ENCODE peak calls at places on chromosomes 3 and 15, in nine cellular contexts. One of them, this sample, is unnamed.

GRCh38 chr3:77159182-77159581 is 119.3 kb downstream of the ROBO2 start:
- DNase-seq in cardiac muscle cell: no peak
- DNase-seq in MCF 10A: no peak
- DNase-seq in fibroblast of pulmonary artery: no peak
- DNase-seq in H9: no peak
- DNase-seq in transverse colon: no peak
- DNase-seq in activated B cell treated with CpG ODN at 0.5 μM for 24 hours: no peak
- DNase-seq in mucosa of descending colon: no peak
- DNase-seq in cardiac fibroblast: no peak
- DNase-seq in this sample: no peak

GRCh38 chr15:68385671-68386586 is 46.0 kb downstream of the ITGA11 start:
- DNase-seq in cardiac muscle cell: no peak
- DNase-seq in MCF 10A: no peak
- DNase-seq in fibroblast of pulmonary artery: no peak
- DNase-seq in H9: peak
- DNase-seq in transverse colon: no peak
- DNase-seq in activated B cell treated with CpG ODN at 0.5 μM for 24 hours: no peak
- DNase-seq in mucosa of descending colon: no peak
- DNase-seq in cardiac fibroblast: no peak
- DNase-seq in this sample: peak

GRCh38 chr3:16239082-16239770 is 25.5 kb downstream of the DPH3 start:
- DNase-seq in cardiac muscle cell: no peak
- DNase-seq in MCF 10A: peak
- DNase-seq in fibroblast of pulmonary artery: peak
- DNase-seq in H9: no peak
- DNase-seq in transverse colon: no peak
- DNase-seq in activated B cell treated with CpG ODN at 0.5 μM for 24 hours: no peak
- DNase-seq in mucosa of descending colon: no peak
- DNase-seq in cardiac fibroblast: peak
- DNase-seq in this sample: no peak

GRCh38 chr3:141393151-141394076 is 25.1 kb downstream of the ZBTB38 start:
- DNase-seq in cardiac muscle cell: no peak
- DNase-seq in MCF 10A: peak
- DNase-seq in fibroblast of pulmonary artery: no peak
- DNase-seq in H9: peak
- DNase-seq in transverse colon: no peak
- DNase-seq in activated B cell treated with CpG ODN at 0.5 μM for 24 hours: no peak
- DNase-seq in mucosa of descending colon: no peak
- DNase-seq in cardiac fibroblast: peak
- DNase-seq in this sample: no peak

GRCh38 chr3:106589306-106589942 is 720.6 kb upstream of the CBLB start:
- DNase-seq in cardiac muscle cell: no peak
- DNase-seq in MCF 10A: peak
- DNase-seq in fibroblast of pulmonary artery: peak
- DNase-seq in H9: no peak
- DNase-seq in transverse colon: no peak
- DNase-seq in activated B cell treated with CpG ODN at 0.5 μM for 24 hours: no peak
- DNase-seq in mucosa of descending colon: no peak
- DNase-seq in cardiac fibroblast: peak
- DNase-seq in this sample: no peak

GRCh38 chr3:32856355-32856889 is 38.6 kb downstream of the TRIM71 start:
- DNase-seq in cardiac muscle cell: no peak
- DNase-seq in MCF 10A: peak
- DNase-seq in fibroblast of pulmonary artery: no peak
- DNase-seq in H9: no peak
- DNase-seq in transverse colon: no peak
- DNase-seq in activated B cell treated with CpG ODN at 0.5 μM for 24 hours: no peak
- DNase-seq in mucosa of descending colon: no peak
- DNase-seq in cardiac fibroblast: no peak
- DNase-seq in this sample: no peak

GRCh38 chr3:197224034-197224444 is 74.4 kb downstream of the DLG1 start:
- DNase-seq in cardiac muscle cell: peak
- DNase-seq in MCF 10A: peak
- DNase-seq in fibroblast of pulmonary artery: peak
- DNase-seq in H9: no peak
- DNase-seq in transverse colon: no peak
- DNase-seq in activated B cell treated with CpG ODN at 0.5 μM for 24 hours: no peak
- DNase-seq in mucosa of descending colon: no peak
- DNase-seq in cardiac fibroblast: peak
- DNase-seq in this sample: no peak

GRCh38 chr3:193095366-193095765 is 145.7 kb upstream of the PLAAT1 start:
- DNase-seq in cardiac muscle cell: peak
- DNase-seq in MCF 10A: no peak
- DNase-seq in fibroblast of pulmonary artery: no peak
- DNase-seq in H9: no peak
- DNase-seq in transverse colon: no peak
- DNase-seq in activated B cell treated with CpG ODN at 0.5 μM for 24 hours: no peak
- DNase-seq in mucosa of descending colon: no peak
- DNase-seq in cardiac fibroblast: no peak
- DNase-seq in this sample: no peak

GRCh38 chr3:167895684-167896083 is 160.2 kb downstream of the SERPINI1 start:
- DNase-seq in cardiac muscle cell: no peak
- DNase-seq in MCF 10A: no peak
- DNase-seq in fibroblast of pulmonary artery: no peak
- DNase-seq in H9: peak
- DNase-seq in transverse colon: no peak
- DNase-seq in activated B cell treated with CpG ODN at 0.5 μM for 24 hours: no peak
- DNase-seq in mucosa of descending colon: no peak
- DNase-seq in cardiac fibroblast: no peak
- DNase-seq in this sample: no peak

GRCh38 chr3:133576169-133576568 is 2.7 kb downstream of the CDV3 start:
- DNase-seq in cardiac muscle cell: no peak
- DNase-seq in MCF 10A: no peak
- DNase-seq in fibroblast of pulmonary artery: no peak
- DNase-seq in H9: no peak
- DNase-seq in transverse colon: no peak
- DNase-seq in activated B cell treated with CpG ODN at 0.5 μM for 24 hours: no peak
- DNase-seq in mucosa of descending colon: no peak
- DNase-seq in cardiac fibroblast: peak
- DNase-seq in this sample: no peak

GRCh38 chr3:160265088-160265487 is 39.9 kb downstream of the C3orf80 start:
- DNase-seq in cardiac muscle cell: no peak
- DNase-seq in MCF 10A: no peak
- DNase-seq in fibroblast of pulmonary artery: no peak
- DNase-seq in H9: no peak
- DNase-seq in transverse colon: no peak
- DNase-seq in activated B cell treated with CpG ODN at 0.5 μM for 24 hours: no peak
- DNase-seq in mucosa of descending colon: no peak
- DNase-seq in cardiac fibroblast: no peak
- DNase-seq in this sample: no peak

GRCh38 chr3:59326246-59327024 is 276.6 kb upstream of the CFAP20DC start:
- DNase-seq in cardiac muscle cell: no peak
- DNase-seq in MCF 10A: peak
- DNase-seq in fibroblast of pulmonary artery: no peak
- DNase-seq in H9: peak
- DNase-seq in transverse colon: no peak
- DNase-seq in activated B cell treated with CpG ODN at 0.5 μM for 24 hours: no peak
- DNase-seq in mucosa of descending colon: no peak
- DNase-seq in cardiac fibroblast: no peak
- DNase-seq in this sample: no peak

GRCh38 chr3:193168911-193169310 is 72.1 kb upstream of the PLAAT1 start:
- DNase-seq in cardiac muscle cell: no peak
- DNase-seq in MCF 10A: no peak
- DNase-seq in fibroblast of pulmonary artery: no peak
- DNase-seq in H9: no peak
- DNase-seq in transverse colon: no peak
- DNase-seq in activated B cell treated with CpG ODN at 0.5 μM for 24 hours: no peak
- DNase-seq in mucosa of descending colon: no peak
- DNase-seq in cardiac fibroblast: no peak
- DNase-seq in this sample: no peak

GRCh38 chr3:99394831-99395733 is 243.3 kb upstream of the COL8A1 start:
- DNase-seq in cardiac muscle cell: no peak
- DNase-seq in MCF 10A: peak
- DNase-seq in fibroblast of pulmonary artery: peak
- DNase-seq in H9: no peak
- DNase-seq in transverse colon: no peak
- DNase-seq in activated B cell treated with CpG ODN at 0.5 μM for 24 hours: no peak
- DNase-seq in mucosa of descending colon: no peak
- DNase-seq in cardiac fibroblast: peak
- DNase-seq in this sample: no peak

GRCh38 chr3:56812749-56813655 is 11.3 kb upstream of the ARHGEF3 start:
- DNase-seq in cardiac muscle cell: no peak
- DNase-seq in MCF 10A: peak
- DNase-seq in fibroblast of pulmonary artery: peak
- DNase-seq in H9: no peak
- DNase-seq in transverse colon: no peak
- DNase-seq in activated B cell treated with CpG ODN at 0.5 μM for 24 hours: no peak
- DNase-seq in mucosa of descending colon: no peak
- DNase-seq in cardiac fibroblast: peak
- DNase-seq in this sample: no peak

GRCh38 chr3:130323503-130323902 is 22.0 kb upstream of the COL6A5 start:
- DNase-seq in cardiac muscle cell: no peak
- DNase-seq in MCF 10A: no peak
- DNase-seq in fibroblast of pulmonary artery: no peak
- DNase-seq in H9: no peak
- DNase-seq in transverse colon: no peak
- DNase-seq in activated B cell treated with CpG ODN at 0.5 μM for 24 hours: no peak
- DNase-seq in mucosa of descending colon: no peak
- DNase-seq in cardiac fibroblast: no peak
- DNase-seq in this sample: no peak

GRCh38 chr3:111547645-111548044 is 5.6 kb downstream of the CD96 start:
- DNase-seq in cardiac muscle cell: no peak
- DNase-seq in MCF 10A: no peak
- DNase-seq in fibroblast of pulmonary artery: no peak
- DNase-seq in H9: no peak
- DNase-seq in transverse colon: peak
- DNase-seq in activated B cell treated with CpG ODN at 0.5 μM for 24 hours: no peak
- DNase-seq in mucosa of descending colon: no peak
- DNase-seq in cardiac fibroblast: no peak
- DNase-seq in this sample: no peak

GRCh38 chr15:28920781-28921331 is 35.1 kb downstream of the APBA2 start:
- DNase-seq in cardiac muscle cell: no peak
- DNase-seq in MCF 10A: no peak
- DNase-seq in fibroblast of pulmonary artery: no peak
- DNase-seq in H9: no peak
- DNase-seq in transverse colon: no peak
- DNase-seq in activated B cell treated with CpG ODN at 0.5 μM for 24 hours: no peak
- DNase-seq in mucosa of descending colon: no peak
- DNase-seq in cardiac fibroblast: no peak
- DNase-seq in this sample: no peak
- TF ChIP-seq CTCF in cardiac muscle cell: no peak
- TF ChIP-seq CTCF in MCF 10A: no peak
- TF ChIP-seq CTCF in fibroblast of pulmonary artery: no peak
- TF ChIP-seq CTCF in H9: no peak
- TF ChIP-seq CTCF in transverse colon: no peak
- TF ChIP-seq CTCF in activated B cell treated with CpG ODN at 0.5 μM for 24 hours: no peak
- TF ChIP-seq CTCF in mucosa of descending colon: no peak
- TF ChIP-seq CTCF in cardiac fibroblast: no peak
- TF ChIP-seq CTCF in this sample: no peak

GRCh38 chr15:85412956-85413854 is 32.8 kb downstream of the AKAP13 start:
- DNase-seq in cardiac muscle cell: no peak
- DNase-seq in MCF 10A: peak
- DNase-seq in fibroblast of pulmonary artery: peak
- DNase-seq in H9: no peak
- DNase-seq in transverse colon: peak
- DNase-seq in activated B cell treated with CpG ODN at 0.5 μM for 24 hours: peak
- DNase-seq in mucosa of descending colon: peak
- DNase-seq in cardiac fibroblast: peak
- DNase-seq in this sample: no peak
- TF ChIP-seq CTCF in cardiac muscle cell: no peak
- TF ChIP-seq CTCF in MCF 10A: no peak
- TF ChIP-seq CTCF in fibroblast of pulmonary artery: no peak
- TF ChIP-seq CTCF in H9: no peak
- TF ChIP-seq CTCF in transverse colon: no peak
- TF ChIP-seq CTCF in activated B cell treated with CpG ODN at 0.5 μM for 24 hours: no peak
- TF ChIP-seq CTCF in mucosa of descending colon: no peak
- TF ChIP-seq CTCF in cardiac fibroblast: peak
- TF ChIP-seq CTCF in this sample: no peak

DNA sequence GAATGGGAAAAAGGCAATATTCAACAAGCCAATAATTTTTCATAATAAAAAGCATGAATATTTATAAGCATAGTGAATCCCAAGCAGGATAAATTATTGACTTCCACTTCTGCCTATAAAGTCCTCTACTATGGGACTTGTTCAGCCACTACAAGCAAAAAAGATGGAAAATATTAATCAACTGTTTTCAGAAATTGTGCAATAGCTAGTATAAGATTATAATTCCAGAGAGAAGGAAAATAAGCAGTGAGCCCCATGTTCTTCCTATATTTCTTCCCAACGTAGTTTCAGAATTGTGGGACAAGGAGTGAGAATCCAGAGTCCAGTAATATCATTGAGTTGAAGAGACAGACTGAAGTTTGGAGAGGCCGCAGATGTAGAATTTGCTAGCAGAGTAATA is 24.3 kb downstream of the SGO1 start:
- DNase-seq in cardiac muscle cell: no peak
- DNase-seq in MCF 10A: no peak
- DNase-seq in fibroblast of pulmonary artery: no peak
- DNase-seq in H9: no peak
- DNase-seq in transverse colon: no peak
- DNase-seq in activated B cell treated with CpG ODN at 0.5 μM for 24 hours: no peak
- DNase-seq in mucosa of descending colon: no peak
- DNase-seq in cardiac fibroblast: no peak
- DNase-seq in this sample: no peak
- TF ChIP-seq CTCF in cardiac muscle cell: no peak
- TF ChIP-seq CTCF in MCF 10A: no peak
- TF ChIP-seq CTCF in fibroblast of pulmonary artery: no peak
- TF ChIP-seq CTCF in H9: no peak
- TF ChIP-seq CTCF in transverse colon: no peak
- TF ChIP-seq CTCF in activated B cell treated with CpG ODN at 0.5 μM for 24 hours: no peak
- TF ChIP-seq CTCF in mucosa of descending colon: no peak
- TF ChIP-seq CTCF in cardiac fibroblast: no peak
- TF ChIP-seq CTCF in this sample: no peak

GRCh38 chr3:190340071-190340470 is 17.8 kb upstream of the CLDN1 start:
- DNase-seq in cardiac muscle cell: no peak
- DNase-seq in MCF 10A: no peak
- DNase-seq in fibroblast of pulmonary artery: no peak
- DNase-seq in H9: no peak
- DNase-seq in transverse colon: no peak
- DNase-seq in activated B cell treated with CpG ODN at 0.5 μM for 24 hours: no peak
- DNase-seq in mucosa of descending colon: no peak
- DNase-seq in cardiac fibroblast: no peak
- DNase-seq in this sample: no peak

GRCh38 chr3:190345027-190345821 is 23.0 kb upstream of the CLDN1 start:
- DNase-seq in cardiac muscle cell: peak
- DNase-seq in MCF 10A: peak
- DNase-seq in fibroblast of pulmonary artery: peak
- DNase-seq in H9: no peak
- DNase-seq in transverse colon: no peak
- DNase-seq in activated B cell treated with CpG ODN at 0.5 μM for 24 hours: no peak
- DNase-seq in mucosa of descending colon: peak
- DNase-seq in cardiac fibroblast: peak
- DNase-seq in this sample: no peak

GRCh38 chr3:190346541-190346940 is 24.3 kb upstream of the CLDN1 start:
- DNase-seq in cardiac muscle cell: no peak
- DNase-seq in MCF 10A: no peak
- DNase-seq in fibroblast of pulmonary artery: no peak
- DNase-seq in H9: no peak
- DNase-seq in transverse colon: no peak
- DNase-seq in activated B cell treated with CpG ODN at 0.5 μM for 24 hours: no peak
- DNase-seq in mucosa of descending colon: no peak
- DNase-seq in cardiac fibroblast: no peak
- DNase-seq in this sample: no peak

DNA sequence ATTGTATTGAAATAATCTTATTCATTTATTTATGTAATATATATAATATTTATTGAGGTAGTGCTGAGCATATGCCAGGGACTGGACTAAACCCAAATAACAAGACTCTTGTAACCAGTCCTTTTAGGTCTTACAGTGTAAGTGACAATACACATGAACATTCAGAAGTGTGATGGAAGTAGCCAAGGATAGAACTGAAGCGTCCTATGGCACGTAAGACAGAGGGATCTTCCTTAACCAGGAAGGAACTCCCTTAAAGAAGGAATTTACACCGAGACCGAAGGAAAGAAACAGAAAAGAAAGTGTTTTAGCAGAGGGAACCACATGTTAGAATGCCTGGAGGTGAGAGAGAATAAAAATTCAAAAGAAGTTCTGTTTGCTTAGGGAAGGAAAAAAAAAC is 23.6 kb upstream of the CLDN1 start:
- DNase-seq in cardiac muscle cell: no peak
- DNase-seq in MCF 10A: peak
- DNase-seq in fibroblast of pulmonary artery: peak
- DNase-seq in H9: no peak
- DNase-seq in transverse colon: no peak
- DNase-seq in activated B cell treated with CpG ODN at 0.5 μM for 24 hours: no peak
- DNase-seq in mucosa of descending colon: no peak
- DNase-seq in cardiac fibroblast: no peak
- DNase-seq in this sample: no peak
- TF ChIP-seq CTCF in cardiac muscle cell: no peak
- TF ChIP-seq CTCF in MCF 10A: no peak
- TF ChIP-seq CTCF in fibroblast of pulmonary artery: no peak
- TF ChIP-seq CTCF in H9: no peak
- TF ChIP-seq CTCF in transverse colon: no peak
- TF ChIP-seq CTCF in activated B cell treated with CpG ODN at 0.5 μM for 24 hours: no peak
- TF ChIP-seq CTCF in mucosa of descending colon: no peak
- TF ChIP-seq CTCF in cardiac fibroblast: no peak
- TF ChIP-seq CTCF in this sample: no peak